ENCODE peak calls at places on chromosomes 11 and 22, in seven cellular contexts. P is neuronal stem cell, K is mesenchymal stem cell, S is IMR-90, W is H9, Z is H1, I is trophoblast cell. Y is an unnamed sample. For H3K4me1, the result is how much of the 10 kb centered on the place peaks cover.

GRCh38 chr22:20420157-20420842 is 17.3 kb downstream of the SCARF2 start:
- DNase-seq in I (no peak), K (no peak), W (no peak), P (no peak), S (no peak), Z (no peak), Y (no peak)

GRCh38 chr11:68480193-68480592 is 19.6 kb downstream of the PPP6R3 start:
- DNase-seq in P (no peak), S (no peak), I (no peak), Z (no peak), W (no peak), K (no peak), Y (no peak)

GRCh38 chr11:8934735-8935478 is 2.2 kb upstream of the C11orf16 start:
- DNase-seq in W (no peak), P (no peak), S (peak), I (peak), Z (no peak), K (peak), Y (peak)

GRCh38 chr11:62889126-62889483 is 8.4 kb downstream of the SLC3A2 start:
- DNase-seq in I (no peak), Z (no peak), S (no peak), P (no peak), K (no peak), W (no peak), Y (no peak)

GRCh38 chr22:19533049-19533626 is 8.9 kb upstream of the CLDN5 start:
- DNase-seq in W (no peak), S (no peak), I (no peak), Z (no peak), K (no peak), P (no peak), Y (no peak)

GRCh38 chr11:10488581-10489443 is 33.7 kb downstream of the AMPD3 start:
- DNase-seq in S (no peak), Z (no peak), P (no peak), K (no peak), W (peak), I (no peak), Y (no peak)

GRCh38 chr11:73225001-73225686 is 7.1 kb downstream of the P2RY2 start:
- DNase-seq in Z (no peak), S (no peak), I (peak), W (no peak), P (no peak), K (no peak), Y (peak)

GRCh38 chr11:61751384-61751783 is 1.1 kb upstream of the MYRF start:
- DNase-seq in S (no peak), W (no peak), P (no peak), I (no peak), K (no peak), Z (no peak), Y (no peak)

GRCh38 chr11:11977206-11977938 is 31.1 kb downstream of the DKK3 start:
- DNase-seq in I (peak), P (no peak), Z (peak), W (peak), S (peak), K (peak), Y (peak)

GRCh38 chr22:40050258-40050657 is 55.5 kb downstream of the FAM83F start:
- DNase-seq in K (no peak), S (no peak), I (no peak), Z (no peak), W (no peak), P (no peak), Y (no peak)

GRCh38 chr11:68542617-68543016 is 82.1 kb downstream of the PPP6R3 start:
- DNase-seq in K (peak), I (peak), Z (no peak), P (no peak), S (peak), W (no peak), Y (peak)

GRCh38 chr11:79060081-79060480 is 380.7 kb downstream of the TENM4 start:
- DNase-seq in W (no peak), Z (no peak), S (no peak), I (no peak), P (no peak), K (no peak), Y (peak)

GRCh38 chr11:782264-783174 is 5.2 kb upstream of the GATD1 start:
- DNase-seq in I (no peak), W (no peak), P (no peak), Z (no peak), K (no peak), S (no peak), Y (no peak)

GRCh38 chr11:95165638-95166037 is 65.4 kb downstream of the SESN3 start:
- DNase-seq in P (no peak), K (no peak), Z (no peak), I (no peak), W (no peak), S (no peak), Y (no peak)

GRCh38 chr11:102293873-102294601 is 23.2 kb upstream of the BIRC3 start:
- DNase-seq in P (no peak), Z (no peak), W (no peak), I (peak), K (peak), S (peak), Y (peak)

GRCh38 chr11:71387784-71388636 is 60.2 kb downstream of the DHCR7 start:
- DNase-seq in Z (no peak), S (no peak), P (no peak), W (no peak), I (no peak), K (no peak), Y (no peak)

GRCh38 chr11:17075506-17075905 is 2.0 kb downstream of the RPS13 start:
- DNase-seq in S (no peak), W (no peak), P (no peak), I (peak), K (no peak), Z (no peak), Y (no peak)

GRCh38 chr11:106389096-106389495 is 311.6 kb downstream of the AASDHPPT start:
- DNase-seq in K (peak), Z (no peak), P (no peak), S (peak), W (no peak), I (peak), Y (no peak)

GRCh38 chr11:65444314-65445051 is 21.9 kb downstream of the NEAT1 start:
- DNase-seq in W (no peak), K (peak), I (peak), P (no peak), S (peak), Z (no peak), Y (no peak)

GRCh38 chr11:64181506-64182411 is 4.2 kb upstream of the STIP1 start:
- DNase-seq in S (peak), W (peak), I (peak), K (peak), Z (peak), P (no peak), Y (peak)

GRCh38 chr11:117223741-117224685 is 7.9 kb downstream of the PCSK7 start:
- DNase-seq in Z (no peak), W (no peak), I (no peak), S (no peak), P (no peak), K (no peak), Y (no peak)

DNA sequence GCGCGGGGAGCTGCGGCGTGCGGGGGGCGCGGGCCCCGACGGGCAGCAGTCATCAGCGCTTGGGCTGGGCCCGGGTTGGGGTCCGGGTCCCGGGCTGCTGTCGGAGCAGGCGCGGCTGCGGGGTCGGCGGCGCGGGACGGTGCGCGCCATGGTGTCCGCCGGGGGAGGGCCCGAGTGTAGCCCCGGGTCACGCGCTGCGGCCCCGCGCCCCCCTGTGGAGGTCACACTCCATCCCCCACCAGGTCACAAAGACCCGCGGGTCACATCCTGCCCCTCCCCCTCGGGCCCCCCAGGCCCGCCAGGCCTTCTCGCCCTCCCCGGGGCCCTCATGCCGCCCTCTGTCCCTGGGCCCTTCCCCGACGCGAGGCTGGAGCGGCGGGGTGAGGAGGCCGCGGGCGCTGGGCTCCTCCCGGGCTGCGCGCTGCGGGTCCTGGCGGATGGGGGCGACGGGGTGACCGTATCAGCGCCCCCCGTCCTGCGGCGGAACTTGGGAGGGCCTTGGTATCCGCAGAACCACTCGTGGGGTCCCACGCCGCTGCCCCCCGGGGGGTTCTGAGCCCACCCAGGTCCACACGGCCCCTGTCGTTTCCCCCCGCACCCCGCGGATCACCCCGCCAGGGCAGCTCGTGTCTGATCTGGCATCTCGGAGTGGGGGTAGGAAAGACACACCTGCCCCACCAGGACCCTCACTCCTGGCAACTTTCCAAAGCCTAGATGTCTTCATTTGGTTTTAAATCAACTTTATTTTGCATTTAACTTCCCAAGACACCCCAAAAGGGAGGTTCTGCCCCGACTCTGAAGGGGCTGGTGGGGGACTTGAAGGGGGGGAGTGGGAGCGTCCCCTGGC is 463 bp upstream of the TTLL8 start:
- DNase-seq in W (peak), P (no peak), K (no peak), S (no peak), Z (no peak), I (no peak), Y (no peak)
- H3K4me2 ChIP-seq in W (peak), P (peak), K (peak), S (no peak), Z (peak), I (peak), Y (peak)

GRCh38 chr11:35748644-35749043 is 86.1 kb downstream of the TRIM44 start:
- DNase-seq in P (no peak), Z (no peak), K (no peak), S (no peak), I (no peak), W (no peak), Y (no peak)

GRCh38 chr11:35747638-35748037 is 85.1 kb downstream of the TRIM44 start:
- DNase-seq in I (no peak), P (peak), S (no peak), W (no peak), K (no peak), Z (no peak), Y (no peak)

GRCh38 chr11:35750315-35750714 is 87.7 kb downstream of the TRIM44 start:
- DNase-seq in S (no peak), I (no peak), K (no peak), W (no peak), P (no peak), Z (no peak), Y (no peak)

GRCh38 chr11:35742707-35743454 is 80.3 kb downstream of the TRIM44 start:
- DNase-seq in I (no peak), S (no peak), W (no peak), P (no peak), K (no peak), Z (no peak), Y (no peak)

GRCh38 chr11:35746356-35747153 is 84.0 kb downstream of the TRIM44 start:
- DNase-seq in P (no peak), W (no peak), I (no peak), S (peak), K (peak), Z (no peak), Y (no peak)
- H3K4me1 ChIP-seq in P (under half), W (under half), I (under half), S (under half), K (under half), Z (under half), Y (under half)

GRCh38 chr22:43521716-43522115 is 109.9 kb downstream of the MPPED1 start:
- DNase-seq in P (no peak), W (no peak), I (no peak), K (no peak), Z (no peak), S (no peak), Y (peak)

GRCh38 chr22:43515902-43516301 is 104.1 kb downstream of the MPPED1 start:
- DNase-seq in Z (peak), P (no peak), W (peak), I (no peak), K (no peak), S (no peak), Y (peak)

GRCh38 chr22:43516996-43517635 is 105.3 kb downstream of the MPPED1 start:
- DNase-seq in Z (no peak), W (no peak), K (no peak), I (no peak), S (no peak), P (no peak), Y (no peak)

GRCh38 chr22:43516386-43516785 is 104.6 kb downstream of the MPPED1 start:
- DNase-seq in Z (no peak), K (no peak), I (no peak), S (no peak), W (no peak), P (no peak), Y (no peak)

DNA sequence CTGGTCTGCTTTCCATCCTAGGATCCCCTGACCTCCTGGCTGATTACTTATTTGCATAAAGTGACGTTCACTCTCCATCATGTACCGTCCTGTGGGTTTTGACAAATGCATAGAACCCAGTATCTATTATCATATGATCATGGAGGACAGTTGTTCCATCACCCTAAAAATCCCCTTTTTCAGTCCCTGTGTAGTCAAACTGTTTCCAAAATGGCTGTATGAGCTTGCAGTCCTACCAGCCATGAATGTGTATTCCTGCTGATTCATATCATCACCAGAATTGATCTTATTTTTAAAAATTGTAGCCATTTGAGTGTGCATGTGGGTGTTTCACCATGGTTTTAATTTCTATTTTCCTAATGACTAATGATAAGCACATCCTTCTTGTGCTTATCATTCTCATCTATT is 108.8 kb downstream of the MPPED1 start:
- DNase-seq in P (no peak), S (no peak), Z (no peak), W (no peak), I (no peak), K (no peak), Y (no peak)
- H2BK120ac ChIP-seq in P (no peak), S (no peak), Z (no peak), W (no peak), I (no peak), K (no peak), Y (no peak)

GRCh38 chr22:50225200-50225969 is 19.4 kb downstream of the TUBGCP6 start:
- DNase-seq in W (no peak), Z (no peak), P (no peak), I (no peak), K (no peak), S (no peak), Y (no peak)
- H3K4me2 ChIP-seq in W (no peak), Z (no peak), P (no peak), I (no peak), K (no peak), S (no peak), Y (no peak)